ENCODE peak calls at places on chromosomes 2 and 18, in seven cellular contexts. W is HEK293T, H is H1, M is HCT116, C is K562, Q is GM12878, F is HepG2. S is an unnamed sample.

GRCh38 chr2:46909771-46910419 is 5.7 kb downstream of the MCFD2 start:
- DNase-seq in W (no peak), H (no peak), M (peak; percentile 94), C (no peak), Q (peak; percentile 76), F (peak; percentile 52), S (no peak)

GRCh38 chr2:167264380-167264779 is 376.1 kb downstream of the XIRP2 start:
- DNase-seq in W (no peak), H (no peak), M (no peak), C (no peak), Q (no peak), F (peak; percentile 3), S (peak; percentile 43)

GRCh38 chr2:112198780-112199179 is 56.1 kb downstream of the ZC3H8 start:
- DNase-seq in W (no peak), H (no peak), M (no peak), C (no peak), Q (no peak), F (no peak), S (no peak)

GRCh38 chr2:97708608-97709007 is 4.8 kb upstream of the ZAP70 start:
- DNase-seq in W (no peak), H (no peak), M (no peak), C (peak; percentile 37), Q (no peak), F (no peak), S (no peak)

GRCh38 chr2:33321236-33321731 is 155.2 kb upstream of the RASGRP3 start:
- DNase-seq in W (no peak), H (no peak), M (no peak), C (no peak), Q (peak; percentile 2), F (no peak), S (no peak)

GRCh38 chr2:88214631-88215030 is 44.5 kb downstream of the THNSL2 start:
- DNase-seq in W (no peak), H (no peak), M (no peak), C (no peak), Q (no peak), F (no peak), S (no peak)

GRCh38 chr2:66601624-66602023 is 166.7 kb downstream of the MEIS1 start:
- DNase-seq in W (no peak), H (no peak), M (no peak), C (no peak), Q (no peak), F (no peak), S (no peak)

GRCh38 chr2:27086722-27087446 is at the start of gene KHK:
- DNase-seq in W (peak; percentile 51), H (peak; percentile 86), M (no peak), C (peak; percentile 75), Q (no peak), F (peak; percentile 58), S (peak; percentile 67)

GRCh38 chr2:37389984-37390765 is 45.7 kb downstream of the QPCT start:
- DNase-seq in W (no peak), H (peak; percentile 44), M (peak; percentile 28), C (peak; percentile 33), Q (peak; percentile 94), F (peak; percentile 56), S (no peak)

GRCh38 chr2:3475771-3476170 is 43.6 kb downstream of the ADI1 start:
- DNase-seq in W (no peak), H (no peak), M (no peak), C (no peak), Q (no peak), F (no peak), S (no peak)

DNA sequence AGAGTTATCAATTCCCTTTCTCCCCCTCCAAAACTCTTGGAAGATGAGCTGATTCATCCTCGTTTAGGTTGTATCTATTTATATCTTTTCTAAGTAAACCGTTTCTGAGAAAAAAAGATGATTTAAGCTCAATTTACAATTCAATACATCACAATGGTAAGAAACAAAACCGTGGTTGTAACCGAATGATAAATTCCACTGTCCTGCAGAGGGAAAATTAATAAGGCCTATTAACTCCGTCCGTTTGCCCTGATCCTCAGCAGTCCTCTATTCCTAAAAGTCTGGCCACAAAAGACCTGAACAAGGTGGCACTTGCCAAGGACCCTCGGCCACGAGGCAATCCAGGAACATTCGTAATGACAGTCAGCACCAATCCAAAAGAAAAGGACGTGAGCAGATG is 286.2 kb downstream of the TCF4 start:
- DNase-seq in W (no peak), H (no peak), M (no peak), C (no peak), Q (no peak), F (no peak), S (no peak)
- TF ChIP-seq SP1 in W (no peak), H (no peak), M (no peak), C (no peak), Q (no peak), F (no peak), S (no peak)

DNA sequence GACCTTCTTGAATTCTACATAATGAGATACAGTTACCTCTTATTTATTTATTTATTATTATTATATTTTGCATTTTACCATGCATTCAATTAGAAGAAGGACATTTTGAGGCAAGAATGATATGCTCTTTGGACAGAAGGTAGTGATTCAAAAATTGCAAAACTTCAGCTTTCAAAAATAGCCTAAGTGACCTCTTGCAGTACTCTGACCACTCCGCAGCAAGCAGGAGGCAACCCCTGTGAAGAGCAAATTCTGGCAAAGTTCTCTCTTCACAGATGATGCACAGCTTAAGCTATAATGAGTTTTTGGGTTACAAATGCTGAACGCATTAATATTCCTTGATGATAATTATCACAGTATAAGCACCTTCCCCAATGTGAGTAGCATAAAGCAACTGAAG is 170.0 kb downstream of the ZNF521 start:
- DNase-seq in W (no peak), H (no peak), M (no peak), C (no peak), Q (no peak), F (no peak), S (no peak)
- TF ChIP-seq SP1 in W (no peak), H (no peak), M (no peak), C (no peak), Q (no peak), F (no peak), S (no peak)

DNA sequence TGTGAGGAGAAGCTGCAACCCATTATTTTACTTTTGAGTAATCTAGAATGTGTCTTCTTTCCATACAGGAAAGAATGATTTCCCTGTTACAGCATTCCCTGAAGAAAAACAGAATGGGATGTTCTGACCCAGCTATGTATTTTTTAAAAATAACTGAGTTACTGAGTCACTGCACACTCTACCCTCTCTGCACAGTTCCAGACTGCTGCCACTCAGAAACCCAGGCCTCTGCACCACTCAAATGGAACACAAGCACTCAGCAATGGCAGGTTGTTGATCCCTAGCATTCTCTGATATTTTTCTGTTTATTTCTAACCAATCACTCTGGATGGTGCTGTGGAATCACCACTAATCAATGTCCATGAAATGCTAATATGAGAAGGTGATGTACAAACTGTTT is 1300.0 kb upstream of the FAM98A start:
- DNase-seq in W (no peak), H (no peak), M (no peak), C (no peak), Q (no peak), F (no peak), S (no peak)
- TF ChIP-seq SP1 in W (no peak), H (no peak), M (no peak), C (no peak), Q (no peak), F (no peak), S (no peak)

DNA sequence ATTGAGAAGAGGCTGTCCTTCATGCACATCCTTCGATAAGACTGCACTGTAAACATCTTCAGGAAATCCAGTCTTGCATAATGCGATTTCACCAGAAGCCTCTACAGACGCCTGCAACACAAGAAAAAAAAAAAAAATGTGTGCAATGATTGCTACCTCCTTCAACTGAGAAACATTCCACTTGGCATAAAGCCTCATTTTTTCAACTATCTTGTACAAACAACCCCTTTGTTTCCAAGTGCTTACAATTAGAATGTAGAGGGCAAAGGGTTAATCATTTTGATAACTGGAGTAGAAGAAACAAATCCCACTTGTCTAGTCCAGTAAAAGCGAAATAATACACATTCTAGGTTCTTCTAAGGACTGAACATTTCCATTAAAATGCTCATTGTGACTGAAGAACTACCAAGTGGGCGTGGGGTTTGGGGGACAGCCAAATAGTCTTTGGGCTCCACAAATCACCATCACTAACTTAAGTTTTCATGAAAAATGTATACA is 29.2 kb downstream of the CDH2 start:
- DNase-seq in W (no peak), H (no peak), M (no peak), C (no peak), Q (no peak), F (peak; percentile 24), S (no peak)
- TF ChIP-seq SP1 in W (no peak), H (no peak), M (no peak), C (no peak), Q (no peak), F (no peak), S (no peak)

DNA sequence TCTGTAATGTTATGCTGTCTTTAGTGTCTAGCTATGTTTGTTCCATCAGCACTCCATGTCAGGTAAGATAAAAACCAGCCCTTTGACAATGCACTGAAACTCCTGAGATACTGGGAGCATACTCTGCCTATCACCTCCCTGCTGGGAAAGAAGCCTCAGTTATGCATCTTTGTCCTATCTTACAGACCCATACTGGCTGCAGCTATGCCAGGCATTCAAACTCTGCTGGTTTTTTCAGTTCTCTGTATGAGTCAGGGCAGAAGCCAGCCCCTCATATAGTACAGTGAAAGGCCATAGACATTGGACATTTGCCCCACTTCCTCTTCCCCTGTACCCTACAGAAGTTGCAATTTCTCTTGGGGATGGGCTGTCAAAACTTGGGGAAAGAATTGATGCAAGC is 181.1 kb upstream of the RGPD4 start:
- DNase-seq in W (no peak), H (no peak), M (no peak), C (no peak), Q (no peak), F (no peak), S (no peak)
- TF ChIP-seq SP1 in W (no peak), H (no peak), M (no peak), C (no peak), Q (no peak), F (no peak), S (no peak)

GRCh38 chr18:78776706-78777105 is 202.9 kb upstream of the SALL3 start:
- DNase-seq in W (no peak), H (no peak), M (no peak), C (no peak), Q (no peak), F (no peak), S (no peak)
- TF ChIP-seq SP1 in W (no peak), H (no peak), M (no peak), C (no peak), Q (no peak), F (no peak), S (no peak)

GRCh38 chr2:64493788-64494187 is 30.3 kb upstream of the AFTPH start:
- DNase-seq in W (no peak), H (peak; percentile 40), M (no peak), C (no peak), Q (no peak), F (no peak), S (no peak)

GRCh38 chr2:64502860-64503259 is 21.3 kb upstream of the AFTPH start:
- DNase-seq in W (no peak), H (peak; percentile 16), M (no peak), C (no peak), Q (no peak), F (no peak), S (no peak)

GRCh38 chr2:64500549-64500948 is 23.6 kb upstream of the AFTPH start:
- DNase-seq in W (no peak), H (peak; percentile 23), M (no peak), C (no peak), Q (no peak), F (no peak), S (no peak)

GRCh38 chr2:64492821-64493220 is 31.3 kb upstream of the AFTPH start:
- DNase-seq in W (no peak), H (no peak), M (no peak), C (no peak), Q (no peak), F (no peak), S (no peak)

GRCh38 chr2:64498438-64498837 is 25.7 kb upstream of the AFTPH start:
- DNase-seq in W (no peak), H (no peak), M (no peak), C (no peak), Q (no peak), F (no peak), S (no peak)
- TF ChIP-seq SP1 in W (no peak), H (no peak), M (no peak), C (no peak), Q (no peak), F (no peak), S (no peak)

S was measured in WTC11.